ENCODE peak calls at places on chromosomes 13 and 19, in nine cellular contexts. One of them, this sample, is unnamed.
A peak's percentile ranks its signal among the peaks of the same experiment; 100 is the strongest.

GRCh38 chr13:29758591-29759114 is 91.8 kb downstream of the UBL3 start:
- DNase-seq in lower leg skin: no peak
- DNase-seq in HFF-Myc: no peak
- DNase-seq in stomach: peak; percentile 35
- DNase-seq in cardiac muscle cell: peak; percentile 40
- DNase-seq in brain microvascular endothelial cell: peak; percentile 18
- DNase-seq in astrocyte of the spinal cord: no peak
- DNase-seq in CD8-positive, alpha-beta T cell: peak; percentile 7
- DNase-seq in astrocyte of the cerebellum: no peak
- DNase-seq in this sample: no peak

GRCh38 chr13:39038569-39038898 is 278 bp downstream of the NHLRC3 start:
- DNase-seq in lower leg skin: peak; percentile 85
- DNase-seq in HFF-Myc: no peak
- DNase-seq in stomach: no peak
- DNase-seq in cardiac muscle cell: no peak
- DNase-seq in brain microvascular endothelial cell: no peak
- DNase-seq in astrocyte of the spinal cord: no peak
- DNase-seq in CD8-positive, alpha-beta T cell: no peak
- DNase-seq in astrocyte of the cerebellum: no peak
- DNase-seq in this sample: no peak

GRCh38 chr13:111184685-111185401 is 69.7 kb downstream of the ARHGEF7 start:
- DNase-seq in lower leg skin: no peak
- DNase-seq in HFF-Myc: no peak
- DNase-seq in stomach: no peak
- DNase-seq in cardiac muscle cell: peak; percentile 22
- DNase-seq in brain microvascular endothelial cell: peak; percentile 68
- DNase-seq in astrocyte of the spinal cord: no peak
- DNase-seq in CD8-positive, alpha-beta T cell: peak; percentile 43
- DNase-seq in astrocyte of the cerebellum: no peak
- DNase-seq in this sample: no peak

GRCh38 chr19:17259118-17259780 is 5.3 kb downstream of the USHBP1 start:
- DNase-seq in lower leg skin: no peak
- DNase-seq in HFF-Myc: no peak
- DNase-seq in stomach: no peak
- DNase-seq in cardiac muscle cell: peak; percentile 36
- DNase-seq in brain microvascular endothelial cell: no peak
- DNase-seq in astrocyte of the spinal cord: peak; percentile 30
- DNase-seq in CD8-positive, alpha-beta T cell: no peak
- DNase-seq in astrocyte of the cerebellum: no peak
- DNase-seq in this sample: no peak

GRCh38 chr13:64529874-64530485 is 2700.2 kb downstream of the PCDH9 start:
- DNase-seq in lower leg skin: no peak
- DNase-seq in HFF-Myc: no peak
- DNase-seq in stomach: no peak
- DNase-seq in cardiac muscle cell: peak; percentile 33
- DNase-seq in brain microvascular endothelial cell: no peak
- DNase-seq in astrocyte of the spinal cord: peak; percentile 11
- DNase-seq in CD8-positive, alpha-beta T cell: no peak
- DNase-seq in astrocyte of the cerebellum: no peak
- DNase-seq in this sample: no peak

GRCh38 chr13:75302031-75302430 is 179.9 kb downstream of the TBC1D4 start:
- DNase-seq in lower leg skin: no peak
- DNase-seq in HFF-Myc: no peak
- DNase-seq in stomach: no peak
- DNase-seq in cardiac muscle cell: peak; percentile 47
- DNase-seq in brain microvascular endothelial cell: no peak
- DNase-seq in astrocyte of the spinal cord: no peak
- DNase-seq in CD8-positive, alpha-beta T cell: no peak
- DNase-seq in astrocyte of the cerebellum: no peak
- DNase-seq in this sample: no peak

GRCh38 chr19:32677657-32678056 is 2.0 kb downstream of the RGS9BP start:
- DNase-seq in lower leg skin: no peak
- DNase-seq in HFF-Myc: no peak
- DNase-seq in stomach: no peak
- DNase-seq in cardiac muscle cell: no peak
- DNase-seq in brain microvascular endothelial cell: no peak
- DNase-seq in astrocyte of the spinal cord: no peak
- DNase-seq in CD8-positive, alpha-beta T cell: no peak
- DNase-seq in astrocyte of the cerebellum: no peak
- DNase-seq in this sample: no peak

GRCh38 chr19:54017266-54017665 is 25.8 kb downstream of the CACNG6 start:
- DNase-seq in lower leg skin: no peak
- DNase-seq in HFF-Myc: no peak
- DNase-seq in stomach: no peak
- DNase-seq in cardiac muscle cell: peak; percentile 94
- DNase-seq in brain microvascular endothelial cell: peak; percentile 85
- DNase-seq in astrocyte of the spinal cord: no peak
- DNase-seq in CD8-positive, alpha-beta T cell: no peak
- DNase-seq in astrocyte of the cerebellum: no peak
- DNase-seq in this sample: no peak

GRCh38 chr13:23748591-23748990 is 140.6 kb downstream of the MIPEP start:
- DNase-seq in lower leg skin: no peak
- DNase-seq in HFF-Myc: no peak
- DNase-seq in stomach: no peak
- DNase-seq in cardiac muscle cell: no peak
- DNase-seq in brain microvascular endothelial cell: no peak
- DNase-seq in astrocyte of the spinal cord: no peak
- DNase-seq in CD8-positive, alpha-beta T cell: no peak
- DNase-seq in astrocyte of the cerebellum: no peak
- DNase-seq in this sample: no peak

GRCh38 chr19:39362682-39363657 is 20.7 kb downstream of the SAMD4B start:
- DNase-seq in lower leg skin: no peak
- DNase-seq in HFF-Myc: no peak
- DNase-seq in stomach: no peak
- DNase-seq in cardiac muscle cell: peak; percentile 51
- DNase-seq in brain microvascular endothelial cell: peak; percentile 62
- DNase-seq in astrocyte of the spinal cord: peak; percentile 78
- DNase-seq in CD8-positive, alpha-beta T cell: no peak
- DNase-seq in astrocyte of the cerebellum: no peak
- DNase-seq in this sample: peak; percentile 38

GRCh38 chr19:1855040-1855827 is 7.0 kb upstream of the REXO1 start:
- DNase-seq in lower leg skin: peak; percentile 98
- DNase-seq in HFF-Myc: peak; percentile 59
- DNase-seq in stomach: peak; percentile 94
- DNase-seq in cardiac muscle cell: peak; percentile 91
- DNase-seq in brain microvascular endothelial cell: peak; percentile 81
- DNase-seq in astrocyte of the spinal cord: peak; percentile 86
- DNase-seq in CD8-positive, alpha-beta T cell: peak; percentile 76
- DNase-seq in astrocyte of the cerebellum: no peak
- DNase-seq in this sample: no peak

GRCh38 chr13:27038323-27038722 is 133.3 kb downstream of the USP12 start:
- DNase-seq in lower leg skin: no peak
- DNase-seq in HFF-Myc: no peak
- DNase-seq in stomach: no peak
- DNase-seq in cardiac muscle cell: peak; percentile 81
- DNase-seq in brain microvascular endothelial cell: peak; percentile 58
- DNase-seq in astrocyte of the spinal cord: peak; percentile 81
- DNase-seq in CD8-positive, alpha-beta T cell: no peak
- DNase-seq in astrocyte of the cerebellum: peak; percentile 76
- DNase-seq in this sample: no peak

GRCh38 chr13:67619346-67619745 is 389.2 kb upstream of the PCDH9 start:
- DNase-seq in lower leg skin: no peak
- DNase-seq in HFF-Myc: no peak
- DNase-seq in stomach: no peak
- DNase-seq in cardiac muscle cell: no peak
- DNase-seq in brain microvascular endothelial cell: peak; percentile 55
- DNase-seq in astrocyte of the spinal cord: peak; percentile 78
- DNase-seq in CD8-positive, alpha-beta T cell: no peak
- DNase-seq in astrocyte of the cerebellum: peak; percentile 31
- DNase-seq in this sample: no peak

GRCh38 chr13:110520431-110521295 is 40.9 kb downstream of the RAB20 start:
- DNase-seq in lower leg skin: peak; percentile 96
- DNase-seq in HFF-Myc: no peak
- DNase-seq in stomach: peak; percentile 68
- DNase-seq in cardiac muscle cell: peak; percentile 96
- DNase-seq in brain microvascular endothelial cell: peak; percentile 39
- DNase-seq in astrocyte of the spinal cord: peak; percentile 76
- DNase-seq in CD8-positive, alpha-beta T cell: no peak
- DNase-seq in astrocyte of the cerebellum: peak; percentile 65
- DNase-seq in this sample: peak; percentile 51

GRCh38 chr13:104385409-104385808 is 1319.2 kb upstream of the SLC10A2 start:
- DNase-seq in lower leg skin: no peak
- DNase-seq in HFF-Myc: no peak
- DNase-seq in stomach: no peak
- DNase-seq in cardiac muscle cell: peak; percentile 68
- DNase-seq in brain microvascular endothelial cell: peak; percentile 71
- DNase-seq in astrocyte of the spinal cord: peak; percentile 69
- DNase-seq in CD8-positive, alpha-beta T cell: no peak
- DNase-seq in astrocyte of the cerebellum: peak; percentile 58
- DNase-seq in this sample: no peak

GRCh38 chr13:62502606-62503005 is 1087.0 kb upstream of the PCDH20 start:
- DNase-seq in lower leg skin: no peak
- DNase-seq in HFF-Myc: no peak
- DNase-seq in stomach: no peak
- DNase-seq in cardiac muscle cell: no peak
- DNase-seq in brain microvascular endothelial cell: no peak
- DNase-seq in astrocyte of the spinal cord: no peak
- DNase-seq in CD8-positive, alpha-beta T cell: no peak
- DNase-seq in astrocyte of the cerebellum: no peak
- DNase-seq in this sample: no peak

GRCh38 chr19:45128109-45128508 is 32.7 kb downstream of the NKPD1 start:
- DNase-seq in lower leg skin: no peak
- DNase-seq in HFF-Myc: no peak
- DNase-seq in stomach: no peak
- DNase-seq in cardiac muscle cell: no peak
- DNase-seq in brain microvascular endothelial cell: no peak
- DNase-seq in astrocyte of the spinal cord: no peak
- DNase-seq in CD8-positive, alpha-beta T cell: no peak
- DNase-seq in astrocyte of the cerebellum: no peak
- DNase-seq in this sample: no peak
- TF ChIP-seq CTCF in lower leg skin: no peak
- TF ChIP-seq CTCF in HFF-Myc: no peak
- TF ChIP-seq CTCF in stomach: no peak
- TF ChIP-seq CTCF in cardiac muscle cell: no peak
- TF ChIP-seq CTCF in brain microvascular endothelial cell: no peak
- TF ChIP-seq CTCF in astrocyte of the spinal cord: no peak
- TF ChIP-seq CTCF in CD8-positive, alpha-beta T cell: no peak
- TF ChIP-seq CTCF in astrocyte of the cerebellum: no peak
- TF ChIP-seq CTCF in this sample: no peak

DNA sequence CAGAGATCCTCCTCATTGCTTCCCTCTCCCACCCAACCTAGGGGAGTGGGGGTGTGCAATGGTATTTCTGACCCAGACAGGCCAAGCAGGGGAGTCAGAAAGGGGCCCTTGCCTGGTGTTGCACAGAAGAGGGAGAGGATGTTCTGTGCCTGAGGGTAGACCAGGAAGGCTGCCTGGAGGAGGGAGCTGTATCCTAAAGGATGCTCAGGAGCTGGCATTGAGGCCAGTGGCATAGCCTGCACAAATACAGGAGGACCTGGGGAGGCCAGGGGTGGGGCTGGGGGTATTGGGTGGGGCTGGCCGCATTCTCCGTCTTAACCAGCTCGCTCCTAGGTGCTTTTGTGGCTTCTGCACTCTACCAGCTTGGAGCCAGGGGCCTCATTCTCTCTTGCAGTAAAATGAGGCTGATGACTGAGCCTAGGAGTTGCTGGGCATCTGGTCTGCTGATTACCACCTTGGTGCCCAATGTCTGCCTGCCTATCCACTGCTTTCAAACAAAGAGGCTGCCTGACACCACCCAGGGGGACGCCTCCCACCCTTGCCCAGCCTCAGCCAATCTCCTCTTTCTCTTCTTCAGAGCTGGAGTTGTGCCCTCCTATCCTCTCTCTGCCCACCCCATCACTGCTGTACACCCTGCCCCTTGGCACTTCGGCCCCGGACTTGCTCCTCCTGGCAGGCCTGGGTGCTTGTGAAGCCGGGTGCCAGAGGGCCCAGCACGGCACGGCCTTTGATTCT is 4.6 kb downstream of the RNF225 start:
- DNase-seq in lower leg skin: no peak
- DNase-seq in HFF-Myc: no peak
- DNase-seq in stomach: no peak
- DNase-seq in cardiac muscle cell: no peak
- DNase-seq in brain microvascular endothelial cell: no peak
- DNase-seq in astrocyte of the spinal cord: no peak
- DNase-seq in CD8-positive, alpha-beta T cell: no peak
- DNase-seq in astrocyte of the cerebellum: no peak
- DNase-seq in this sample: no peak
- H3K4me3 ChIP-seq in lower leg skin: no peak overlapping the region
- H3K4me3 ChIP-seq in HFF-Myc: peak overlapping the region; percentile 69
- H3K4me3 ChIP-seq in stomach: peak overlapping the region; percentile 71
- H3K4me3 ChIP-seq in cardiac muscle cell: peak overlapping the region; percentile 35
- H3K4me3 ChIP-seq in brain microvascular endothelial cell: peak overlapping the region; percentile 60
- H3K4me3 ChIP-seq in astrocyte of the spinal cord: peak overlapping the region; percentile 63
- H3K4me3 ChIP-seq in CD8-positive, alpha-beta T cell: peak overlapping the region; percentile 76
- H3K4me3 ChIP-seq in astrocyte of the cerebellum: peak overlapping the region; percentile 62
- H3K4me3 ChIP-seq in this sample: no peak overlapping the region

GRCh38 chr13:101049166-101049850 is 367.0 kb downstream of the NALCN start:
- DNase-seq in lower leg skin: no peak
- DNase-seq in HFF-Myc: no peak
- DNase-seq in stomach: no peak
- DNase-seq in cardiac muscle cell: no peak
- DNase-seq in brain microvascular endothelial cell: no peak
- DNase-seq in astrocyte of the spinal cord: peak; percentile 22
- DNase-seq in CD8-positive, alpha-beta T cell: no peak
- DNase-seq in astrocyte of the cerebellum: no peak
- DNase-seq in this sample: no peak

GRCh38 chr13:101058841-101059240 is 357.5 kb downstream of the NALCN start:
- DNase-seq in lower leg skin: no peak
- DNase-seq in HFF-Myc: no peak
- DNase-seq in stomach: no peak
- DNase-seq in cardiac muscle cell: no peak
- DNase-seq in brain microvascular endothelial cell: no peak
- DNase-seq in astrocyte of the spinal cord: no peak
- DNase-seq in CD8-positive, alpha-beta T cell: no peak
- DNase-seq in astrocyte of the cerebellum: no peak
- DNase-seq in this sample: no peak

GRCh38 chr13:101053289-101053688 is 363.0 kb downstream of the NALCN start:
- DNase-seq in lower leg skin: no peak
- DNase-seq in HFF-Myc: no peak
- DNase-seq in stomach: no peak
- DNase-seq in cardiac muscle cell: no peak
- DNase-seq in brain microvascular endothelial cell: no peak
- DNase-seq in astrocyte of the spinal cord: no peak
- DNase-seq in CD8-positive, alpha-beta T cell: no peak
- DNase-seq in astrocyte of the cerebellum: no peak
- DNase-seq in this sample: no peak

DNA sequence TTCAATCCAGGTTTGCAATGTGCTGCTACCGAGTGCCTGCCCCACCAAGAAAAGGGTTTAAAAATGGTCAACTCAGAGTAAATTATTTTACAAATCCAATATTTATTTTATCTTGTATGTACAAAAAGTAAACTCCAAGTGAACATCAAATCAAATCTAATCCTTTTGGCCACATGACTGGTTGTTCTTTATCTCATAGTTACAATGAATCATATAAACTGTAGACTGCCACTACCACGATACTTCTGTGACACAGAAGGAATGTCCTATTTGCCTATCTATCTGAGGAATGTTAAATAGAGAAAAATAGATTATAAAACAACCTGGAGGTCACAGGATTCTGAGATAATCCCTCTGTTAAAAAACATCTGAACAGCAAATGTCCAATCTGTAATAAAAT is 362.6 kb downstream of the NALCN start:
- DNase-seq in lower leg skin: no peak
- DNase-seq in HFF-Myc: no peak
- DNase-seq in stomach: no peak
- DNase-seq in cardiac muscle cell: no peak
- DNase-seq in brain microvascular endothelial cell: peak; percentile 20
- DNase-seq in astrocyte of the spinal cord: no peak
- DNase-seq in CD8-positive, alpha-beta T cell: no peak
- DNase-seq in astrocyte of the cerebellum: no peak
- DNase-seq in this sample: no peak
- TF ChIP-seq CTCF in lower leg skin: no peak
- TF ChIP-seq CTCF in HFF-Myc: no peak
- TF ChIP-seq CTCF in stomach: no peak
- TF ChIP-seq CTCF in cardiac muscle cell: no peak
- TF ChIP-seq CTCF in brain microvascular endothelial cell: no peak
- TF ChIP-seq CTCF in astrocyte of the spinal cord: no peak
- TF ChIP-seq CTCF in CD8-positive, alpha-beta T cell: no peak
- TF ChIP-seq CTCF in astrocyte of the cerebellum: no peak
- TF ChIP-seq CTCF in this sample: no peak

GRCh38 chr13:99982021-99982740 is 597 bp downstream of the ZIC2 start:
- DNase-seq in lower leg skin: no peak
- DNase-seq in HFF-Myc: no peak
- DNase-seq in stomach: no peak
- DNase-seq in cardiac muscle cell: no peak
- DNase-seq in brain microvascular endothelial cell: no peak
- DNase-seq in astrocyte of the spinal cord: peak; percentile 46
- DNase-seq in CD8-positive, alpha-beta T cell: no peak
- DNase-seq in astrocyte of the cerebellum: no peak
- DNase-seq in this sample: no peak
- H3K4me3 ChIP-seq in lower leg skin: peak overlapping the region; percentile 15
- H3K4me3 ChIP-seq in HFF-Myc: no peak overlapping the region
- H3K4me3 ChIP-seq in stomach: peak overlapping the region; percentile 60
- H3K4me3 ChIP-seq in cardiac muscle cell: peak overlapping the region; percentile 54
- H3K4me3 ChIP-seq in brain microvascular endothelial cell: peak overlapping the region; percentile 61
- H3K4me3 ChIP-seq in astrocyte of the spinal cord: peak overlapping the region; percentile 76
- H3K4me3 ChIP-seq in CD8-positive, alpha-beta T cell: peak overlapping the region; percentile 21
- H3K4me3 ChIP-seq in astrocyte of the cerebellum: peak overlapping the region; percentile 94
- H3K4me3 ChIP-seq in this sample: peak overlapping the region; percentile 75